ENCODE peak calls at places on chromosomes 12 and 14, in six cellular contexts. K, D, I, M, E and V are unnamed samples. For H3K4me1, the result is how much of the 10 kb centered on the place peaks cover.

GRCh38 chr14:70027785-70028428 is 148.7 kb downstream of the SMOC1 start:
- DNase-seq in I (peak), M (peak), D (peak), E (peak), K (peak), V (peak)

GRCh38 chr14:52801014-52801708 is 9.8 kb upstream of the GNPNAT1 start:
- DNase-seq in M (no peak), D (no peak), I (no peak), K (no peak), E (no peak), V (no peak)

GRCh38 chr14:53875337-53875897 is 81.2 kb downstream of the BMP4 start:
- DNase-seq in D (no peak), I (no peak), E (no peak), K (no peak), M (no peak), V (no peak)

GRCh38 chr12:131755305-131756113 is 44.6 kb downstream of the SFSWAP start:
- DNase-seq in E (peak), I (peak), D (no peak), M (no peak), K (no peak), V (peak)

GRCh38 chr12:6450869-6451347 is 934 bp upstream of the TAPBPL start:
- DNase-seq in E (no peak), I (no peak), D (peak), M (peak), K (no peak), V (no peak)

GRCh38 chr12:93089805-93090569 is 160.9 kb upstream of the EEA1 start:
- DNase-seq in E (no peak), M (no peak), I (peak), K (no peak), D (peak), V (no peak)

GRCh38 chr12:117671734-117672133 is 297.1 kb downstream of the KSR2 start:
- DNase-seq in D (no peak), M (no peak), K (no peak), I (peak), E (peak), V (no peak)

GRCh38 chr14:85853996-85854526 is 324.1 kb downstream of the FLRT2 start:
- DNase-seq in M (no peak), E (no peak), K (no peak), I (no peak), D (no peak), V (no peak)

GRCh38 chr12:40013292-40013691 is 92.6 kb downstream of the SLC2A13 start:
- DNase-seq in K (no peak), D (no peak), I (no peak), M (no peak), E (no peak), V (no peak)

GRCh38 chr14:55707365-55707804 is 127.4 kb downstream of the KTN1 start:
- DNase-seq in K (no peak), E (peak), M (no peak), D (no peak), I (no peak), V (no peak)

GRCh38 chr12:68236421-68237059 is 10.9 kb upstream of the IL26 start:
- DNase-seq in E (peak), D (no peak), M (no peak), K (no peak), I (no peak), V (no peak)

GRCh38 chr12:42277426-42278115 is 39.5 kb upstream of the YAF2 start:
- DNase-seq in E (no peak), D (no peak), M (no peak), I (no peak), K (no peak), V (no peak)

GRCh38 chr14:54782803-54783659 is 119.6 kb downstream of the GCH1 start:
- DNase-seq in K (no peak), D (peak), I (no peak), M (peak), E (peak), V (no peak)

GRCh38 chr12:123388218-123388947 is 4.5 kb downstream of the KMT5A start:
- DNase-seq in I (no peak), E (peak), D (peak), K (peak), M (peak), V (peak)

GRCh38 chr14:103445783-103446182 is 60.6 kb downstream of the MARK3 start:
- DNase-seq in I (no peak), D (no peak), E (no peak), M (no peak), K (no peak), V (no peak)

GRCh38 chr12:10048531-10048930 is 18.0 kb downstream of the CLEC9A start:
- DNase-seq in K (no peak), E (no peak), M (no peak), I (no peak), D (no peak), V (no peak)

GRCh38 chr14:24430143-24430681 is 458 bp downstream of the KHNYN start:
- DNase-seq in K (peak), M (peak), E (peak), I (no peak), D (peak), V (peak)

GRCh38 chr12:121532503-121533390 is 48.1 kb downstream of the KDM2B start:
- DNase-seq in K (no peak), M (no peak), D (no peak), I (no peak), E (no peak), V (no peak)

GRCh38 chr12:4392223-4392742 is 12.8 kb upstream of the FGF23 start:
- DNase-seq in M (no peak), D (no peak), I (no peak), K (no peak), E (no peak), V (no peak)

GRCh38 chr12:19212245-19212644 is 82.7 kb downstream of the PLEKHA5 start:
- DNase-seq in M (no peak), K (no peak), E (no peak), I (no peak), D (no peak), V (no peak)

GRCh38 chr12:108270035-108270840 is 68.9 kb downstream of the CMKLR1 start:
- DNase-seq in D (no peak), I (no peak), K (no peak), E (no peak), M (no peak), V (no peak)

GRCh38 chr12:2008677-2009076 is 4.4 kb upstream of the DCP1B start:
- DNase-seq in D (no peak), I (no peak), M (no peak), K (no peak), E (no peak), V (no peak)

GRCh38 chr12:107091381-107091780 is 2.0 kb downstream of the CRY1 start:
- DNase-seq in I (no peak), E (no peak), K (no peak), M (no peak), D (no peak), V (no peak)

GRCh38 chr14:49303952-49304516 is 282.1 kb downstream of the RPS29 start:
- DNase-seq in I (no peak), M (no peak), D (no peak), K (no peak), E (no peak), V (no peak)

GRCh38 chr14:104436047-104436531 is 143.5 kb upstream of the C14orf180 start:
- DNase-seq in D (peak), K (peak), E (no peak), M (peak), I (no peak), V (no peak)

GRCh38 chr12:64412458-64412857 is 8.3 kb downstream of the XPOT start:
- DNase-seq in E (no peak), K (no peak), M (no peak), I (no peak), D (no peak), V (no peak)

GRCh38 chr12:116508145-116509121 is 50.7 kb upstream of the MAP1LC3B2 start:
- DNase-seq in M (peak), K (no peak), D (peak), I (no peak), E (no peak), V (no peak)

GRCh38 chr12:19912996-19913395 is 455.3 kb upstream of the PDE3A start:
- DNase-seq in K (no peak), D (peak), E (peak), M (no peak), I (no peak), V (no peak)

GRCh38 chr12:52952082-52952801 is 3.3 kb downstream of the KRT18 start:
- DNase-seq in E (no peak), K (peak), I (no peak), M (no peak), D (peak), V (peak)

GRCh38 chr12:115185529-115185928 is 501.6 kb upstream of the TBX3 start:
- DNase-seq in I (no peak), E (no peak), D (no peak), K (no peak), M (no peak), V (no peak)

GRCh38 chr14:69687963-69688649 is 76.7 kb downstream of the SUSD6 start:
- DNase-seq in D (no peak), K (no peak), E (peak), I (no peak), M (no peak), V (no peak)

GRCh38 chr14:74217672-74218448 is 21.4 kb upstream of the VSX2 start:
- DNase-seq in I (peak), D (peak), K (peak), M (peak), E (peak), V (no peak)

GRCh38 chr14:103259184-103259583 is 74.9 kb upstream of the EIF5 start:
- DNase-seq in K (no peak), M (no peak), E (no peak), D (no peak), I (no peak), V (no peak)

GRCh38 chr12:26704214-26704613 is 128.8 kb downstream of the ITPR2 start:
- DNase-seq in D (no peak), E (no peak), M (no peak), I (no peak), K (no peak), V (no peak)
- H3K4me1 ChIP-seq in D (under half), E (under half), M (under half), I (under half), K (under half), V (under half)

DNA sequence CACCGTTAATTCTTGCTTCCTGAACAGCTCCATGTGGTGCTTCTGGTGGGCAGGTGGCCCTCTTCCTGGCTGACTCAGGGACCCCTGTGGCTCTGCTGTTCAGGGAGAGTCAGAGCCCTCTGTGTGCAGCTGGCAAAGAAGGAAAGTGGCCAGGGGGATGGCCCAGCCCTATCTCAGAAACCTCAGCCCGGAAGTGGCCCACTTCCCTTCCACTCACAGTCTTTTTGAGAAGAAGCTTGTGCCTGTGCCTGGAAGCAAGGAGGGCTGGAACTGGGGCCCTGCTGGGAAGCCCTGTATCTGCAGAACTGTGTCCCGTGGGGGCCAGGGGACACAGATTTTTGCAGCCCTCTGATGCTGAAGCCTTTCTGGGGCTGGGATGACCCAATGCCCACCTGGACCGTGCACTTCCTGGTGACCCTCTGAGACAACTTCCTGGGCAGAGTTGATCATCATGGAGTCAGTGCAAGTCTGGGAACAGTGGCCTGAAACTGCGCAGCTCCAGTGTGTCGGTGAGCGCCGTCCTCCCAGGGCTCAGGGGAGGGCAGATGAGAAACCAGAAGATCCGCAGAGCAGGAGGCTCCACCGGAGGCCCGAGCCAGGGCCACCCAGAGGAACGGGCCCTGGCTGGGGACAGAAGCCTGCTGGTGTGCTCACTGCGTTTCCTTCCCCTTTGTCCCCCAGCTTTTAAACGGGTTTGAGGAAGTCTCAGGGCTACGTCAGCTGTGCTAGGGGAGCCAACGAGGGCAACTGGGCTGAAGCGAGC is 217.3 kb upstream of the RTL1 start:
- DNase-seq in E (no peak), K (peak), I (no peak), M (peak), D (peak), V (no peak)
- TF ChIP-seq POLR2AphosphoS5 in E (no peak), K (peak), I (no peak), M (peak), D (no peak), V (no peak)

GRCh38 chr12:112013601-112014402 is 576 bp downstream of the ERP29 start:
- DNase-seq in K (peak), E (peak), M (peak), D (peak), I (peak), V (peak)

GRCh38 chr12:112010415-112011344 is 2.3 kb downstream of the TMEM116 start:
- DNase-seq in I (no peak), D (no peak), K (no peak), M (no peak), E (no peak), V (no peak)

GRCh38 chr12:112012775-112013600 is at the start of the genes ERP29 and TMEM116:
- DNase-seq in M (peak), D (peak), E (peak), I (peak), K (peak), V (peak)

GRCh38 chr12:112008918-112009317 is 4.0 kb downstream of the TMEM116 start:
- DNase-seq in K (no peak), E (no peak), I (no peak), D (no peak), M (no peak), V (no peak)

GRCh38 chr12:112011685-112012084 is 1.3 kb downstream of the TMEM116 start:
- DNase-seq in M (no peak), E (no peak), D (no peak), I (no peak), K (no peak), V (no peak)
- H3K4me3 ChIP-seq in M (peak), E (peak), D (peak), I (peak), K (no peak), V (peak)

GRCh38 chr12:59891180-59891579 is 295.4 kb downstream of the SLC16A7 start:
- DNase-seq in M (no peak), D (no peak), K (no peak), I (no peak), E (no peak), V (no peak)
- H3K4me1 ChIP-seq in M (under half), D (under half), K (under half), I (under half), E (under half), V (under half)

GRCh38 chr14:97712471-97712870 is 915.3 kb downstream of the VRK1 start:
- DNase-seq in K (no peak), D (no peak), E (no peak), M (no peak), I (no peak), V (no peak)

GRCh38 chr14:97707603-97708002 is 910.4 kb downstream of the VRK1 start:
- DNase-seq in E (no peak), M (no peak), K (no peak), D (no peak), I (no peak), V (no peak)

GRCh38 chr14:97713023-97713422 is 915.8 kb downstream of the VRK1 start:
- DNase-seq in D (no peak), I (peak), E (no peak), M (no peak), K (no peak), V (no peak)

GRCh38 chr14:97709552-97709951 is 912.4 kb downstream of the VRK1 start:
- DNase-seq in M (no peak), E (no peak), D (peak), K (no peak), I (no peak), V (no peak)

GRCh38 chr14:97710726-97711125 is 913.5 kb downstream of the VRK1 start:
- DNase-seq in K (no peak), M (no peak), E (no peak), D (no peak), I (no peak), V (no peak)
- TF ChIP-seq POLR2AphosphoS5 in K (no peak), M (no peak), E (no peak), D (no peak), I (no peak), V (no peak)

DNA sequence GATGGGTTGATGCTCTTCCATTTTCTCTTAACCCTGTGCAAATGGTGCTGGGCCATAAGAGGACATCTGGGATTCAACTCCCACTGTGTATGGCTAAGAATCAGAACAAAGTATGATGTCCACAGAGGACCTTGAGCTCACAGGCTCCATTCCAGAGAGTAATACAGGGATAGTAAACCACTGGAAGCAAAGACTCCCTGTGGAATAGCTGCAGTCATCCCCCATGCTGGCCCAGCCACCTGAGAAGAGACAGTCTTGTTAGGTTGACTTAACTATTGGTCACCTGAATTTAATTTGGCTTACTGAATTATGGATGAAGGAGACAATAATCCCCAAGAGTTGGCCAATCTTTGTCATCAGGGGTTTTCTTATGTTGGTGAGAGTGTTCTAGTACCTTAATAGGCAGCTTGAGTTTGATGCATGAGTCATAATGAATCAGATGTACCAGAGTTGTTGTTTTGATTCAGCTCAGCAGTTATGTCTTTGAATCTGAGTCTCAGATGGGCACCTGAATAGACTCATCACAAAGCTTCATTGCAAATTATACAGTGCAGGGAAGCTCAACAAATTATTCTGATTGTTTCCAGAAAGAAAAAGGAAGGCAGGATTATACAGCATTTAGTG is 122.7 kb downstream of the SSPN start:
- DNase-seq in D (no peak), I (peak), K (no peak), M (no peak), E (no peak), V (no peak)
- H3K4me3 ChIP-seq in D (no peak), I (no peak), K (no peak), M (no peak), E (peak), V (no peak)

DNA sequence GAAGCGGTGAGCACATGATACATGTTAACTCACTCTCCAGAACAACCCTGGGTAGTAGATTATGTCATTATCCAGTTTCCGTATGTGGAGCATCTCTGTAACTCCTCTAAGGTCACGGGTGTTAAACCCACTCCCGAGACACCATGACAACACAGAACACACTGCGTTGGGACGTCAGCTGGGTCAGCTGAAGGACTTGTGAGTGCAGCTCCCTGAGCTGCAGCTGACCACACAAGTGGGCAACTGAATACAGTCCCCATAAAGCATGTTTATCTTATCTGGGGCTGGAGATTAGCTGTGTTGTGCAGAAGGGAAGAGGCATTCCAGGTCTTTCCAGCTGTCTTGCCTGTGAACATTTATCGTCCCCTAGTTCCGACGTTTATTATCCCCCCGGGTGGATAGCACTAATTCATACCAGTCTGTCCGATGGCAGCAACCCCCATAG is 211.5 kb downstream of the CHST11 start:
- DNase-seq in I (no peak), K (no peak), E (no peak), M (no peak), D (peak), V (no peak)
- H3K4me1 ChIP-seq in I (under half), K (half or more), E (under half), M (half or more), D (half or more), V (under half)

GRCh38 chr12:76183459-76184186 is 99.1 kb upstream of the NAP1L1 start:
- DNase-seq in K (no peak), I (peak), E (peak), D (no peak), M (no peak), V (no peak)
- TF ChIP-seq POLR2AphosphoS5 in K (no peak), I (no peak), E (no peak), D (no peak), M (no peak), V (no peak)

GRCh38 chr12:101647711-101648110 is 49.7 kb upstream of the CHPT1 start:
- DNase-seq in D (no peak), E (no peak), M (no peak), K (no peak), I (no peak), V (no peak)

GRCh38 chr12:101648195-101648594 is 49.2 kb upstream of the CHPT1 start:
- DNase-seq in I (no peak), K (no peak), E (no peak), M (no peak), D (no peak), V (no peak)

GRCh38 chr12:101637936-101638335 is 43.2 kb downstream of the MYBPC1 start:
- DNase-seq in K (no peak), I (no peak), M (no peak), D (no peak), E (no peak), V (no peak)

GRCh38 chr12:101642115-101643067 is 47.6 kb downstream of the MYBPC1 start:
- DNase-seq in D (peak), I (no peak), K (peak), E (no peak), M (no peak), V (no peak)
- H3K4me3 ChIP-seq in D (peak), I (no peak), K (peak), E (peak), M (peak), V (peak)

GRCh38 chr12:124543591-124544310 is 23.7 kb downstream of the NCOR2 start:
- DNase-seq in D (no peak), E (no peak), K (no peak), M (no peak), I (no peak), V (no peak)
- H3K4me1 ChIP-seq in D (half or more), E (under half), K (half or more), M (half or more), I (under half), V (under half)